ENCODE peak calls at places on chromosomes 2 and 18, in eight cellular contexts. J, W, P, S, R, X, Z and N are unnamed samples.

GRCh38 chr18:63882333-63883141 is 5.0 kb upstream of the SERPINB2 start:
- DNase-seq in J (no peak), W (no peak), P (no peak), S (no peak), R (peak; percentile 23), X (peak; percentile 92), Z (no peak), N (no peak)

GRCh38 chr2:45978302-45978859 is 318.8 kb upstream of the EPAS1 start:
- DNase-seq in J (no peak), W (no peak), P (no peak), S (no peak), R (no peak), X (peak; percentile 42), Z (no peak), N (no peak)

GRCh38 chr2:10750610-10751009 is 29.2 kb downstream of the ATP6V1C2 start:
- DNase-seq in J (no peak), W (no peak), P (no peak), S (no peak), R (no peak), X (no peak), Z (no peak), N (no peak)

GRCh38 chr2:176565641-176566323 is 296.5 kb downstream of the MTX2 start:
- DNase-seq in J (peak; percentile 10), W (no peak), P (peak; percentile 60), S (no peak), R (peak; percentile 24), X (peak; percentile 23), Z (no peak), N (no peak)

GRCh38 chr2:235573331-235574221 is 79.7 kb downstream of the AGAP1 start:
- DNase-seq in J (no peak), W (no peak), P (peak; percentile 22), S (no peak), R (peak; percentile 55), X (peak; percentile 73), Z (no peak), N (no peak)

GRCh38 chr2:224958873-224959272 is 83.4 kb downstream of the DOCK10 start:
- DNase-seq in J (no peak), W (no peak), P (no peak), S (no peak), R (no peak), X (no peak), Z (no peak), N (no peak)

GRCh38 chr2:203842373-203842772 is 25.2 kb upstream of the CTLA4 start:
- DNase-seq in J (no peak), W (no peak), P (no peak), S (no peak), R (no peak), X (no peak), Z (no peak), N (no peak)

GRCh38 chr18:12742453-12742852 is 39.6 kb downstream of the PSMG2 start:
- DNase-seq in J (no peak), W (no peak), P (no peak), S (no peak), R (no peak), X (peak; percentile 73), Z (no peak), N (no peak)

GRCh38 chr2:218020281-218020680 is 17.5 kb upstream of the TNS1 start:
- DNase-seq in J (no peak), W (no peak), P (no peak), S (no peak), R (no peak), X (no peak), Z (no peak), N (no peak)

GRCh38 chr2:197558393-197558792 is 42.5 kb downstream of the MOB4 start:
- DNase-seq in J (no peak), W (no peak), P (no peak), S (no peak), R (no peak), X (no peak), Z (no peak), N (no peak)

GRCh38 chr2:213475433-213475832 is 191.2 kb downstream of the SPAG16 start:
- DNase-seq in J (no peak), W (no peak), P (no peak), S (no peak), R (no peak), X (no peak), Z (no peak), N (no peak)